ENCODE peak calls at places on chromosome 6, in seven cellular contexts. O is cardiac fibroblast, S is iris pigment epithelial cell, P is DMS79 treated with DMSO at 0.1 percent for 48 hours, F is left ventricle myocardium inferior, G is KBM-7, T is OCI-M1. H is an unnamed sample.

GRCh38 chr6:163435013-163435412 is 20.5 kb downstream of the QKI start:
- DNase-seq in G (no peak), P (no peak), S (no peak), T (no peak), O (no peak), F (no peak), H (no peak)

GRCh38 chr6:126153661-126154060 is 167.3 kb downstream of the TRMT11 start:
- DNase-seq in S (peak; percentile 28), P (no peak), O (peak; percentile 24), T (no peak), F (no peak), G (no peak), H (no peak)

GRCh38 chr6:131960371-131961133 is 9.4 kb upstream of the CCN2 start:
- DNase-seq in F (no peak), G (no peak), P (no peak), T (peak; percentile 28), O (peak; percentile 65), S (peak; percentile 63), H (no peak)

GRCh38 chr6:113901482-113901881 is 44.3 kb downstream of the MARCKS start:
- DNase-seq in P (no peak), G (no peak), O (peak; percentile 32), S (peak; percentile 60), F (no peak), T (no peak), H (no peak)

GRCh38 chr6:139159016-139159415 is 24.1 kb downstream of the HECA start:
- DNase-seq in F (no peak), O (no peak), G (no peak), T (no peak), P (no peak), S (no peak), H (no peak)

GRCh38 chr6:109304284-109305015 is 77.8 kb downstream of the CD164 start:
- DNase-seq in G (peak; percentile 92), T (peak; percentile 99), P (no peak), F (no peak), O (no peak), S (peak; percentile 8), H (no peak)

GRCh38 chr6:19669206-19669605 is 168.0 kb upstream of the ID4 start:
- DNase-seq in P (no peak), S (peak; percentile 7), O (peak; percentile 75), T (no peak), F (no peak), G (no peak), H (no peak)

GRCh38 chr6:113979930-113980329 is 9.0 kb upstream of the HDAC2 start:
- DNase-seq in O (no peak), T (peak; percentile 72), S (no peak), P (no peak), F (no peak), G (peak; percentile 35), H (no peak)

GRCh38 chr6:34301408-34301807 is 52.6 kb upstream of the SMIM29 start:
- DNase-seq in F (peak; percentile 66), T (no peak), O (peak; percentile 98), G (no peak), S (peak; percentile 75), P (no peak), H (no peak)

GRCh38 chr6:28585335-28585734 is 59.7 kb downstream of the GPX5 start:
- DNase-seq in O (peak; percentile 51), G (no peak), T (peak; percentile 62), P (no peak), S (peak; percentile 93), F (no peak), H (no peak)

GRCh38 chr6:5960456-5960855 is 46.3 kb downstream of the NRN1 start:
- DNase-seq in O (no peak), T (no peak), F (no peak), S (no peak), P (no peak), G (no peak), H (no peak)

GRCh38 chr6:145903356-145904102 is 60.6 kb downstream of the SHPRH start:
- DNase-seq in S (peak; percentile 60), P (no peak), G (no peak), T (no peak), O (peak; percentile 32), F (no peak), H (no peak)

GRCh38 chr6:152723398-152723797 is 25.7 kb downstream of the MYCT1 start:
- DNase-seq in P (no peak), F (no peak), O (peak; percentile 46), S (peak; percentile 82), T (no peak), G (no peak), H (no peak)

GRCh38 chr6:40583694-40584093 is 3.5 kb downstream of the LRFN2 start:
- DNase-seq in T (no peak), G (no peak), F (no peak), P (peak; percentile 52), S (no peak), O (no peak), H (no peak)

GRCh38 chr6:34484899-34485298 is 19.0 kb downstream of the PACSIN1 start:
- DNase-seq in T (no peak), P (no peak), O (no peak), G (peak; percentile 54), F (no peak), S (no peak), H (no peak)

GRCh38 chr6:106163966-106164877 is 78.1 kb downstream of the PRDM1 start:
- DNase-seq in O (peak; percentile 90), G (peak; percentile 61), P (no peak), S (peak; percentile 89), F (no peak), T (no peak), H (no peak)

GRCh38 chr6:140237251-140237650 is 862.8 kb upstream of the CITED2 start:
- DNase-seq in S (no peak), O (no peak), P (no peak), T (no peak), G (no peak), F (no peak), H (no peak)

GRCh38 chr6:25006565-25007001 is 70.8 kb upstream of the RIPOR2 start:
- DNase-seq in T (peak; percentile 93), S (peak; percentile 57), F (peak; percentile 27), G (peak; percentile 93), O (peak; percentile 89), P (peak; percentile 48), H (peak; percentile 88)

GRCh38 chr6:130459316-130459715 is 93.5 kb downstream of the TMEM200A start:
- DNase-seq in T (peak; percentile 26), O (no peak), S (no peak), G (no peak), F (no peak), P (no peak), H (no peak)

GRCh38 chr6:137282253-137282652 is 63.1 kb upstream of the IFNGR1 start:
- DNase-seq in O (no peak), S (no peak), F (no peak), T (no peak), G (peak; percentile 53), P (no peak), H (no peak)

GRCh38 chr6:158061361-158061708 is 79.7 kb downstream of the SYNJ2 start:
- DNase-seq in G (no peak), T (no peak), S (no peak), F (no peak), O (no peak), P (peak; percentile 90), H (peak; percentile 15)

GRCh38 chr6:117326396-117326795 is 61.0 kb downstream of the VGLL2 start:
- DNase-seq in F (no peak), S (no peak), O (no peak), T (no peak), G (no peak), P (no peak), H (no peak)

GRCh38 chr6:37113976-37114375 is 56.0 kb upstream of the PIM1 start:
- DNase-seq in S (no peak), O (no peak), G (no peak), F (no peak), P (no peak), T (no peak), H (no peak)

GRCh38 chr6:12311106-12311505 is 20.9 kb downstream of the EDN1 start:
- DNase-seq in T (no peak), O (no peak), F (no peak), G (no peak), S (no peak), P (no peak), H (no peak)

GRCh38 chr6:102848210-102848609 is 1454.7 kb downstream of the GRIK2 start:
- DNase-seq in S (no peak), G (no peak), O (no peak), P (no peak), F (no peak), T (no peak), H (no peak)

GRCh38 chr6:150025201-150025917 is at the start of gene RAET1L:
- DNase-seq in F (peak; percentile 31), S (peak; percentile 67), O (peak; percentile 37), G (no peak), T (no peak), P (no peak), H (peak; percentile 63)

GRCh38 chr6:7910654-7911344 is at the start of gene TXNDC5:
- DNase-seq in F (peak; percentile 86), P (no peak), T (peak; percentile 82), O (peak; percentile 81), G (peak; percentile 47), S (peak; percentile 76), H (peak; percentile 75)

GRCh38 chr6:7541175-7542064 is at the start of gene DSP:
- DNase-seq in F (peak; percentile 68), G (peak; percentile 33), O (peak; percentile 22), T (no peak), S (peak; percentile 21), P (peak; percentile 16), H (peak; percentile 92)

GRCh38 chr6:3788408-3789017 is 37.0 kb upstream of the PXDC1 start:
- DNase-seq in P (no peak), G (no peak), F (no peak), S (peak; percentile 70), T (no peak), O (peak; percentile 77), H (no peak)

H was measured in thyroid gland.